ENCODE peak calls at places on chromosomes 12 and 14, in ten cellular contexts. L, S, C, V, D, X, Z, T, E and J are unnamed samples.

GRCh38 chr14:21014761-21015190 is 10.1 kb downstream of the NDRG2 start:
- DNase-seq in L (peak), S (peak), C (peak), V (peak), D (peak), X (peak), Z (peak), T (peak), E (peak), J (peak)

GRCh38 chr12:94762259-94762942 is 112.0 kb upstream of the TMCC3 start:
- DNase-seq in L (no peak), S (no peak), C (no peak), V (no peak), D (no peak), X (no peak), Z (no peak), T (no peak), E (no peak), J (no peak)

GRCh38 chr14:61503167-61503801 is 181.9 kb downstream of the PRKCH start:
- DNase-seq in L (peak), S (peak), C (no peak), V (no peak), D (no peak), X (no peak), Z (no peak), T (no peak), E (no peak), J (no peak)

GRCh38 chr12:24172031-24172772 is 222.7 kb upstream of the SOX5 start:
- DNase-seq in L (no peak), S (no peak), C (no peak), V (peak), D (no peak), X (no peak), Z (no peak), T (no peak), E (no peak), J (no peak)

GRCh38 chr12:95396849-95397498 is 77.0 kb upstream of the METAP2 start:
- DNase-seq in L (no peak), S (no peak), C (peak), V (peak), D (no peak), X (no peak), Z (no peak), T (no peak), E (no peak), J (peak)

GRCh38 chr12:49121047-49121696 is 10.0 kb downstream of the TUBA1B start:
- DNase-seq in L (no peak), S (no peak), C (peak), V (peak), D (peak), X (no peak), Z (no peak), T (no peak), E (peak), J (peak)

GRCh38 chr14:91257328-91258020 is 13.0 kb upstream of the GPR68 start:
- DNase-seq in L (no peak), S (no peak), C (peak), V (peak), D (no peak), X (no peak), Z (no peak), T (no peak), E (peak), J (no peak)

GRCh38 chr12:51887476-51888315 is at the start of gene ANKRD33:
- DNase-seq in L (no peak), S (no peak), C (no peak), V (peak), D (peak), X (peak), Z (no peak), T (no peak), E (no peak), J (no peak)

GRCh38 chr14:22882529-22883190 is 362 bp upstream of the REM2 start:
- DNase-seq in L (peak), S (no peak), C (peak), V (peak), D (peak), X (no peak), Z (no peak), T (peak), E (peak), J (peak)

GRCh38 chr12:3490848-3491382 is at the start of gene PRMT8:
- DNase-seq in L (no peak), S (no peak), C (no peak), V (peak), D (peak), X (peak), Z (no peak), T (no peak), E (peak), J (peak)